ENCODE peak calls at places on chromosomes 5 and 9, in four cellular contexts. O is H1, P is HepG2, G is GM12878. A is an unnamed sample.

GRCh38 chr9:79492092-79492995 is 79.4 kb upstream of the TLE4 start:
- DNase-seq in P (no peak), O (no peak), G (no peak), A (no peak)

GRCh38 chr5:168365581-168366081 is 74.2 kb downstream of the WWC1 start:
- DNase-seq in P (peak), G (no peak), O (peak), A (no peak)

GRCh38 chr9:79801459-79801858 is 229.7 kb downstream of the TLE4 start:
- DNase-seq in G (no peak), O (no peak), P (no peak), A (no peak)

GRCh38 chr5:130222638-130223037 is 318.4 kb downstream of the CHSY3 start:
- DNase-seq in G (no peak), P (no peak), O (no peak), A (no peak)

GRCh38 chr5:178287791-178288105 is 55.1 kb upstream of the PHYKPL start:
- DNase-seq in G (no peak), P (no peak), O (no peak), A (no peak)

GRCh38 chr9:36101916-36102741 is 34.4 kb upstream of the GLIPR2 start:
- DNase-seq in G (no peak), P (peak), O (no peak), A (peak)

GRCh38 chr5:172187118-172188032 is 649 bp downstream of the STK10 start:
- DNase-seq in G (no peak), O (peak), P (peak), A (no peak)

GRCh38 chr9:124814178-124814535 is 37.2 kb downstream of the OLFML2A start:
- DNase-seq in P (no peak), G (no peak), O (no peak), A (no peak)

GRCh38 chr5:64330728-64331231 is 165.1 kb downstream of the RNF180 start:
- DNase-seq in O (no peak), G (no peak), P (no peak), A (no peak)

GRCh38 chr9:78035369-78035993 is 3.9 kb upstream of the GNAQ start:
- DNase-seq in O (no peak), P (peak), G (peak), A (peak)

GRCh38 chr5:146388418-146388817 is 49.8 kb downstream of the POU4F3 start:
- DNase-seq in O (no peak), G (no peak), P (no peak), A (no peak)

GRCh38 chr5:135263022-135263668 is 135.9 kb downstream of the MACROH2A1 start:
- DNase-seq in O (no peak), P (peak), G (no peak), A (no peak)

GRCh38 chr9:98101416-98101815 is 17.6 kb downstream of the TRIM14 start:
- DNase-seq in G (no peak), P (no peak), O (no peak), A (no peak)

GRCh38 chr5:175379867-175380266 is 64.1 kb downstream of the DRD1 start:
- DNase-seq in P (no peak), G (no peak), O (no peak), A (no peak)

GRCh38 chr9:137173795-137174664 is 2.2 kb upstream of the TMEM210 start:
- DNase-seq in O (no peak), G (no peak), P (no peak), A (no peak)

GRCh38 chr5:116394186-116394867 is 180.3 kb downstream of the SEMA6A start:
- DNase-seq in O (no peak), P (no peak), G (no peak), A (no peak)

GRCh38 chr5:108818613-108819272 is 71.0 kb downstream of the FER start:
- DNase-seq in O (no peak), P (no peak), G (peak), A (no peak)

GRCh38 chr5:94503677-94504076 is 114.7 kb downstream of the KIAA0825 start:
- DNase-seq in P (no peak), G (no peak), O (no peak), A (no peak)

GRCh38 chr9:134275379-134275778 is 50.9 kb upstream of the RXRA start:
- DNase-seq in P (no peak), G (no peak), O (no peak), A (no peak)

GRCh38 chr5:97427235-97427634 is 244.2 kb upstream of the RIOK2 start:
- DNase-seq in G (no peak), P (no peak), O (no peak), A (no peak)

GRCh38 chr9:124522121-124523098 is 15.2 kb upstream of the NR5A1 start:
- DNase-seq in P (no peak), G (no peak), O (peak), A (peak)

GRCh38 chr5:78799254-78800017 is 150.9 kb upstream of the LHFPL2 start:
- DNase-seq in G (no peak), O (no peak), P (no peak), A (no peak)

GRCh38 chr9:136975624-136976023 is 1.7 kb upstream of the PTGDS start:
- DNase-seq in O (peak), G (no peak), P (peak), A (no peak)

GRCh38 chr5:67416133-67416937 is 219.7 kb upstream of the CD180 start:
- DNase-seq in O (no peak), P (no peak), G (peak), A (peak)

GRCh38 chr9:18448101-18448500 is 25.9 kb upstream of the ADAMTSL1 start:
- DNase-seq in G (no peak), O (no peak), P (no peak), A (no peak)

GRCh38 chr5:150490296-150490669 is 17.6 kb upstream of the NDST1 start:
- DNase-seq in P (no peak), G (no peak), O (no peak), A (no peak)

GRCh38 chr5:180591249-180591887 is at the start of gene SCGB3A1:
- DNase-seq in P (no peak), G (no peak), O (peak), A (no peak)

DNA sequence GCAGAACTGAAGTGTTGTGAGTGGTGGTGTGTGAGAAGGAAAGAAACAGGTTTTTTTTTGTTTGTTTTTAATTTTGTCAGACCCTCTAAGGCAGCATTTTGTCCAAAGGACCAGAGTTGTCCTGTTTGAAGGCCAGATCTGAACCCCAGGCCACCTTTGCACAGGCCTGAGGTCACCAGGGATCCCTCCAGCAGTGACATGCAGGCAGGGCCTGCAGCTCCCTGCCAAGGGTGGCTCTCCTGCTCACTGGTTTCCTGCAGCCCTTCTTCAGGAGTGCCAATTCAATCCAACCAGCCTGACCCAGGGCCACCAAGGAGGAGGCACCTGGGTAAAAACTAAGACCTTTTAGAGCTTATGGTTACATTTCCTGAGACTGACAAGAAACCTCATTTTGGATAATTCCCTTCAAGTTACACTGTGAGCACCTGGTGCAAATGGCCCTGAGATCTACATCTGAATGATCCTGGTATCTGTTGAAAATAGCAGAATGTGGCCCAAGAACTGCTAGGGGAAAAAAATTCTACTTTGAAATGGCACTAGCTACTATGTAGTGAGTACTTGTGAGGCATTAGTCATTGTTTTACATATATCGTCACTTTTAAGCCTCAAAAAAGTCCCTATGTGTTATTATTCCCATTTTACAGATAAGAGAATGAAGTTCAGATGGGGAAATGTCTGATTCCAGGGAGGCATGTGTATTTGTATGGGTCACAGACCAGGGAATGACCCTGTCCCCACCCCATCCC is 33.5 kb upstream of the SMU1 start:
- DNase-seq in G (no peak), P (no peak), O (no peak), A (no peak)
- TF ChIP-seq YY1 in G (no peak), P (no peak), O (no peak), A (no peak)

DNA sequence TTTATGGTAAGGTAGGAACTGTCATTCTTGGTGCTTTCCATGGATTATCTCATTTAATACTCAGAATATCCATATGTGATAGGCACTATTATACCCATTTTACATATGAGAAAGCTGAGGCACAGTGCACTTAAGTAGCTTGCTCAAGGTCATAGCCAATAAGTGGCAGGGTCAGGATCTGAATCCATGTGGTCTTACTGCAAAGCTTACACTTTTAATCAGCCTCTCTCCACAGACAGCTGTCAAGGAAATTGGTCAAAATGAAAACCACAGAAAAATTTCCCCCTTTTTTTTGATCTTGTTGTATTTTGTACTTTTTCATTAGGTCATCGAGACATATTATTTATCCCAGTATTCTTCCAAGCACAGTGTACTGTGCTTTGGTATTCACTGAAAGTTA is 78.5 kb downstream of the ERCC6L2 start:
- DNase-seq in O (no peak), G (peak), P (no peak), A (no peak)
- TF ChIP-seq ZNF274 in O (no peak), G (no peak), P (no peak), A (no peak)

GRCh38 chr5:1536298-1537165 is 12.8 kb upstream of the LPCAT1 start:
- DNase-seq in P (peak), G (peak), O (peak), A (no peak)
- TF ChIP-seq SUZ12 in P (no peak), G (no peak), O (no peak), A (no peak)

DNA sequence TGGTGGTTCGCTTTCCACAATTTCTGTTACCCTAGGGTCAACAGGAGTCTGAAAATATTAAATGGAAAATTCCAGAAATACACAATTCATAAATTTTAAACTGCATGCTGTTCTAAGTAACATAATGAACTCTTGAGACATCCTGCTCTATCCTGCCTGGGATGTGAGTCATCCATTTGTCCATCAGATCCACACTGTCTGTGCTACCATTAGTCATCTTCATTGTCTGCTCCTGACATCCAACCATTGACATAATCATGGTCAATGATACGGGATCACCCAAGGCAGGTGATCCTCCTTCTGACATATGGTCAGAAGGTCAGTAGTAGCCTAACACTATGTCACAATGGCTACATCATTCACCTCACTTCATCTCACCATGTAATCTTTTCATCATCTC is 276.7 kb upstream of the KIF2A start:
- DNase-seq in O (no peak), P (no peak), G (no peak), A (no peak)
- TF ChIP-seq YY1 in O (no peak), P (no peak), G (no peak), A (no peak)

GRCh38 chr5:61637566-61637965 is 305.5 kb downstream of the ZSWIM6 start:
- DNase-seq in P (no peak), O (no peak), G (no peak), A (peak)
- TF ChIP-seq ZNF274 in P (no peak), O (no peak), G (no peak), A (no peak)

GRCh38 chr5:14396071-14396470 is 185.5 kb upstream of the OTULINL start:
- DNase-seq in G (no peak), P (no peak), O (no peak), A (no peak)

GRCh38 chr5:14395411-14395810 is 186.2 kb upstream of the OTULINL start:
- DNase-seq in G (no peak), O (no peak), P (no peak), A (no peak)

GRCh38 chr5:14399054-14399657 is 182.4 kb upstream of the OTULINL start:
- DNase-seq in G (no peak), P (peak), O (no peak), A (no peak)

GRCh38 chr5:14400085-14400484 is 181.5 kb upstream of the OTULINL start:
- DNase-seq in P (no peak), G (no peak), O (no peak), A (no peak)

GRCh38 chr5:14397717-14398116 is 183.9 kb upstream of the OTULINL start:
- DNase-seq in P (no peak), G (no peak), O (no peak), A (no peak)
- TF ChIP-seq SUZ12 in P (no peak), G (no peak), O (no peak), A (no peak)

GRCh38 chr9:120723547-120723946 is 9.3 kb upstream of the MEGF9 start:
- DNase-seq in G (no peak), P (no peak), O (no peak), A (no peak)
- TF ChIP-seq YY1 in G (no peak), P (no peak), O (no peak), A (no peak)

GRCh38 chr5:170273968-170274710 is 23.4 kb downstream of the LCP2 start:
- DNase-seq in O (peak), G (no peak), P (no peak), A (peak)
- TF ChIP-seq ZNF274 in O (no peak), G (no peak), P (no peak), A (no peak)

DNA sequence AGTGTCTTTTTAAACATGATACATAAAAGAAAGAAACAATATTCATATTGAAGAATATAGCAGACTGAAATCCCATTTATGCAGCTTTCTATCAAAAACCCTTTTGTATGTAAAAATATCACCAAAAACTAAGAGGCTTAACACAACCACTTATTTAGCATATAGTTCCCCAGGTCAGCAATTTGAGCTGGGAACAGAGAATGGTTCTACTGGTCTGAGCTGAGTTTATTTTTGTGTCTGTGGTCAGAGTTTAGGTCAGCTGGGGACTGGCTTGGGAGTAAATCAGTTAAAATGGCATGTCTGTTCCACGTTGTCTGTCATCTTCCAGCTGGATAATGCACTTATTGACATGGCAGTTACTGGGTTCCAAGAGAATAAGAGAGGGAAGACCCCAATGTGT is 165.0 kb downstream of the TMEM232 start:
- DNase-seq in G (no peak), O (no peak), P (no peak), A (no peak)
- TF ChIP-seq SUZ12 in G (no peak), O (no peak), P (no peak), A (no peak)

A was measured in NT2/D1.